ENCODE peak calls at places on chromosomes 12 and 14, in eight cellular contexts. G is anterior cingulate cortex; F is ACHN; L is posterior vena cava; Y is aorta; J is T-helper 2 cell treated with Interferon-gamma antibody and Interleukin-4, amounts not matched to agents 5 μg/mL and 100 μg/mL, for 36 hours; Q is activated naive CD4-positive, alpha-beta T cell; M is ovary. B is an unnamed sample.

GRCh38 chr12:6264402-6265037 is 46.0 kb upstream of the PLEKHG6 start:
- DNase-seq in G (no peak), F (no peak), L (peak; percentile 65), Y (no peak), J (no peak), Q (no peak), M (no peak), B (no peak)

GRCh38 chr12:110270125-110270962 is 10.7 kb upstream of the ATP2A2 start:
- DNase-seq in G (no peak), F (no peak), L (no peak), Y (no peak), J (no peak), Q (no peak), M (peak; percentile 51), B (no peak)

GRCh38 chr12:6097384-6097783 is 27.1 kb downstream of the VWF start:
- DNase-seq in G (no peak), F (no peak), L (no peak), Y (no peak), J (no peak), Q (no peak), M (no peak), B (no peak)

GRCh38 chr14:76208340-76208739 is 56.6 kb downstream of the GPATCH2L start:
- DNase-seq in G (no peak), F (no peak), L (no peak), Y (no peak), J (no peak), Q (no peak), M (no peak), B (no peak)

GRCh38 chr12:83123039-83123438 is 436.3 kb downstream of the TMTC2 start:
- DNase-seq in G (no peak), F (no peak), L (no peak), Y (no peak), J (no peak), Q (no peak), M (no peak), B (no peak)

GRCh38 chr12:132144115-132145071 is at the start of the genes DDX51 and NOC4L:
- DNase-seq in G (peak; percentile 45), F (peak; percentile 98), L (peak; percentile 99), Y (peak; percentile 95), J (peak; percentile 97), Q (peak; percentile 92), M (peak; percentile 98), B (peak; percentile 96)

GRCh38 chr14:80567905-80568512 is 356.7 kb upstream of the DIO2 start:
- DNase-seq in G (no peak), F (no peak), L (no peak), Y (no peak), J (no peak), Q (no peak), M (no peak), B (no peak)

GRCh38 chr12:29653286-29653685 is 130.5 kb downstream of the TMTC1 start:
- DNase-seq in G (no peak), F (no peak), L (no peak), Y (no peak), J (no peak), Q (no peak), M (no peak), B (no peak)

GRCh38 chr12:57889541-57889989 is 43.0 kb upstream of the CTDSP2 start:
- DNase-seq in G (no peak), F (no peak), L (peak; percentile 95), Y (peak; percentile 92), J (no peak), Q (no peak), M (peak; percentile 81), B (no peak)

GRCh38 chr12:57809425-57809824 is 9.1 kb downstream of the AVIL start:
- DNase-seq in G (no peak), F (no peak), L (no peak), Y (no peak), J (no peak), Q (no peak), M (no peak), B (no peak)

GRCh38 chr14:72253503-72253902 is 321.3 kb downstream of the RGS6 start:
- DNase-seq in G (no peak), F (no peak), L (no peak), Y (no peak), J (no peak), Q (no peak), M (no peak), B (no peak)

GRCh38 chr14:88990856-88991255 is 166.4 kb downstream of the TTC8 start:
- DNase-seq in G (no peak), F (no peak), L (no peak), Y (no peak), J (no peak), Q (no peak), M (no peak), B (no peak)

GRCh38 chr12:104414581-104415305 is 42.0 kb upstream of the CHST11 start:
- DNase-seq in G (no peak), F (no peak), L (no peak), Y (no peak), J (no peak), Q (no peak), M (no peak), B (no peak)

GRCh38 chr14:86999076-86999475 is 993.9 kb downstream of the GALC start:
- DNase-seq in G (no peak), F (no peak), L (no peak), Y (no peak), J (no peak), Q (no peak), M (no peak), B (no peak)

GRCh38 chr14:73627033-73627432 is 14.7 kb downstream of the ACOT6 start:
- DNase-seq in G (no peak), F (no peak), L (no peak), Y (no peak), J (no peak), Q (no peak), M (no peak), B (no peak)

GRCh38 chr12:109085590-109085989 is 7.7 kb downstream of the ALKBH2 start:
- DNase-seq in G (no peak), F (no peak), L (no peak), Y (no peak), J (no peak), Q (no peak), M (no peak), B (no peak)